ENCODE peak calls at places on chromosomes 12 and 14, in four cellular contexts. V is H9, X is IMR-90, T is H1. D is an unnamed sample.
A peak's percentile ranks its signal among the peaks of the same experiment; 100 is the strongest.

GRCh38 chr14:33676135-33676566 is 274.7 kb downstream of the EGLN3 start:
- DNase-seq in V (peak; percentile 89), X (no peak), T (peak; percentile 36), D (peak; percentile 90)

GRCh38 chr12:108635201-108635996 is 1.7 kb upstream of the SELPLG start:
- DNase-seq in V (peak; percentile 43), X (peak; percentile 41), T (no peak), D (peak; percentile 26)

GRCh38 chr12:92597997-92598396 is 104.8 kb upstream of the PLEKHG7 start:
- DNase-seq in V (no peak), X (peak; percentile 91), T (no peak), D (no peak)

GRCh38 chr14:106694638-106695393 is 1168.4 kb downstream of the TMEM121 start:
- DNase-seq in V (no peak), X (no peak), T (no peak), D (no peak)

GRCh38 chr14:20487402-20487742 is 18.0 kb upstream of the RNASE10 start:
- DNase-seq in V (no peak), X (no peak), T (no peak), D (no peak)

GRCh38 chr14:23531391-23531790 is 20.2 kb downstream of the ZFHX2 start:
- DNase-seq in V (no peak), X (no peak), T (no peak), D (no peak)

GRCh38 chr14:55099741-55100140 is 29.3 kb upstream of the LGALS3 start:
- DNase-seq in V (no peak), X (peak; percentile 55), T (no peak), D (no peak)

GRCh38 chr12:3077572-3078081 is 448 bp downstream of the TSPAN9 start:
- DNase-seq in V (peak; percentile 39), X (peak; percentile 45), T (no peak), D (no peak)

GRCh38 chr12:55707841-55708694 is at the start of gene ITGA7:
- DNase-seq in V (peak; percentile 99), X (no peak), T (peak; percentile 83), D (peak; percentile 91)

GRCh38 chr12:128817115-128818015 is 6.4 kb downstream of the SLC15A4 start:
- DNase-seq in V (no peak), X (peak; percentile 55), T (no peak), D (peak; percentile 68)

GRCh38 chr12:83122623-83122934 is 435.9 kb downstream of the TMTC2 start:
- DNase-seq in V (no peak), X (no peak), T (no peak), D (no peak)

GRCh38 chr12:15854916-15855315 is 27.3 kb upstream of the STRAP start:
- DNase-seq in V (no peak), X (no peak), T (no peak), D (peak; percentile 78)

GRCh38 chr12:15858348-15858747 is 23.8 kb upstream of the STRAP start:
- DNase-seq in V (peak; percentile 62), X (no peak), T (no peak), D (peak; percentile 47)

GRCh38 chr12:15853877-15854276 is 28.3 kb upstream of the STRAP start:
- DNase-seq in V (no peak), X (no peak), T (no peak), D (peak; percentile 27)

GRCh38 chr12:15856097-15856982 is 25.8 kb upstream of the STRAP start:
- DNase-seq in V (no peak), X (peak; percentile 76), T (no peak), D (peak; percentile 64)

DNA sequence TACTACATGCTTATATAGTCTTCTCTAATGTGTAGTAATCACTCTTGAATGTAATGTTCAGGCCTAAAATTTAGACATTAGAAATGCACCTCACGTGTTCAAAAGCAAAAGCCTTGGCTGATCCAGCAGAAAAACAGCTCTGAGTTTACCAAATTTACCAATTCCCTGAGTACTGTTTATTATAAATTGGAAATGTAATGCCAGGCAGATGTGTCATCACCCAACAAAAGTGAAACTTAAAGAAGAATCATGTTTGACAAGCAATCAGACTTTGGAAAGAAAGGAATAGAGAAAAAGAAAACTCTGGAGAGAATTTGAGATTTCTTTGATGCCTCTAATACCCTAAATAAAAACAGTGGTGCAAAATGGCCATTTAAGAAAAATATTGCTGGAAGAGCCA is 26.5 kb upstream of the STRAP start:
- DNase-seq in V (no peak), X (peak; percentile 70), T (no peak), D (no peak)
- H4K5ac ChIP-seq in V (no peak overlapping the region), X (no peak overlapping the region), T (no peak overlapping the region), D (no peak overlapping the region)

GRCh38 chr12:104507672-104508071 is 50.9 kb downstream of the CHST11 start:
- DNase-seq in V (no peak), X (no peak), T (no peak), D (peak; percentile 22)
- H3K4me1 ChIP-seq in V (peaks cover 3% of the 10 kb centered on the region), X (no peaks in the 10 kb centered on the region), T (peaks cover 22% of the 10 kb centered on the region), D (peaks cover 12% of the 10 kb centered on the region)

DNA sequence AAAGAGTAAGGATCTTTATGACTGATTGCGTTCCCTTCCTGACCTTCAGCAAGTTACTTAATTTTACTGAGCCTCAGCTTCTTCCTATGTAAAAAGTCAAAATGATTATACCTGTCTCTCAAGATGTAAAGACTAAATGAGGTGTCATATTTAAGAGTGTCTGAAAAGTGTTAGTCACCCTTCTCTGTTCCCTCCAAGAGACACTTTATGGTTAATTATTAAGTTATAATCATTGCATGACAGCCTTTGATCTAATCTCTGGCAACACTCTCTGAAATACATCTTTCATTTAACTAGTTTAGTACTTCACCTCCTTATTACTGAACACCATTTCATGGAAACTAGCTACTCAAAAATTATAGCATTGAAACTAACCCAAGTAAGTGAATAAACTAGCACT is 54.8 kb downstream of the BMAL2 start:
- DNase-seq in V (no peak), X (no peak), T (no peak), D (no peak)
- H4K5ac ChIP-seq in V (no peak overlapping the region), X (no peak overlapping the region), T (no peak overlapping the region), D (no peak overlapping the region)

GRCh38 chr14:68404652-68405183 is 388.1 kb downstream of the ZFP36L1 start:
- DNase-seq in V (no peak), X (peak; percentile 37), T (no peak), D (no peak)

GRCh38 chr14:68403794-68404522 is 388.9 kb downstream of the ZFP36L1 start:
- DNase-seq in V (no peak), X (no peak), T (no peak), D (no peak)

GRCh38 chr14:68407838-68408237 is 385.0 kb downstream of the ZFP36L1 start:
- DNase-seq in V (no peak), X (no peak), T (no peak), D (no peak)

GRCh38 chr14:68407275-68407674 is 385.6 kb downstream of the ZFP36L1 start:
- DNase-seq in V (no peak), X (peak; percentile 62), T (no peak), D (no peak)

GRCh38 chr14:68405959-68406358 is 386.9 kb downstream of the ZFP36L1 start:
- DNase-seq in V (no peak), X (peak; percentile 68), T (no peak), D (no peak)
- H3K4me1 ChIP-seq in V (peaks cover 4% of the 10 kb centered on the region), X (peaks cover 22% of the 10 kb centered on the region), T (peaks cover 3% of the 10 kb centered on the region), D (no peaks in the 10 kb centered on the region)